ENCODE peak calls at places on chromosome 17, in eight cellular contexts. One of them, this sample, is unnamed.
A peak's percentile ranks its signal among the peaks of the same experiment; 100 is the strongest.

GRCh38 chr17:72119963-72120877 is 600 bp upstream of the SOX9 start:
- DNase-seq in A673: peak; percentile 83
- DNase-seq in epithelial cell of esophagus: peak; percentile 84
- DNase-seq in psoas muscle: peak; percentile 33
- DNase-seq in tibial artery: peak; percentile 70
- DNase-seq in adrenal gland: peak; percentile 62
- DNase-seq in choroid plexus epithelial cell: peak; percentile 83
- DNase-seq in dorsolateral prefrontal cortex: peak; percentile 65
- DNase-seq in this sample: no peak

GRCh38 chr17:56779898-56780777 is 53.6 kb downstream of the C17orf67 start:
- DNase-seq in A673: peak; percentile 76
- DNase-seq in epithelial cell of esophagus: peak; percentile 78
- DNase-seq in psoas muscle: peak; percentile 75
- DNase-seq in tibial artery: peak; percentile 75
- DNase-seq in adrenal gland: peak; percentile 71
- DNase-seq in choroid plexus epithelial cell: peak; percentile 74
- DNase-seq in dorsolateral prefrontal cortex: peak; percentile 75
- DNase-seq in this sample: peak; percentile 89

GRCh38 chr17:77459018-77459755 is 318.4 kb downstream of the SEC14L1 start:
- DNase-seq in A673: no peak
- DNase-seq in epithelial cell of esophagus: no peak
- DNase-seq in psoas muscle: no peak
- DNase-seq in tibial artery: no peak
- DNase-seq in adrenal gland: no peak
- DNase-seq in choroid plexus epithelial cell: no peak
- DNase-seq in dorsolateral prefrontal cortex: no peak
- DNase-seq in this sample: peak; percentile 60

GRCh38 chr17:77311371-77311981 is 170.7 kb downstream of the SEC14L1 start:
- DNase-seq in A673: no peak
- DNase-seq in epithelial cell of esophagus: no peak
- DNase-seq in psoas muscle: no peak
- DNase-seq in tibial artery: no peak
- DNase-seq in adrenal gland: no peak
- DNase-seq in choroid plexus epithelial cell: no peak
- DNase-seq in dorsolateral prefrontal cortex: no peak
- DNase-seq in this sample: no peak

GRCh38 chr17:38658741-38659345 is 15.9 kb downstream of the EPOP start:
- DNase-seq in A673: no peak
- DNase-seq in epithelial cell of esophagus: no peak
- DNase-seq in psoas muscle: peak; percentile 26
- DNase-seq in tibial artery: peak; percentile 54
- DNase-seq in adrenal gland: no peak
- DNase-seq in choroid plexus epithelial cell: no peak
- DNase-seq in dorsolateral prefrontal cortex: peak; percentile 72
- DNase-seq in this sample: peak; percentile 34

GRCh38 chr17:37088913-37089312 is 140.2 kb downstream of the AATF start:
- DNase-seq in A673: no peak
- DNase-seq in epithelial cell of esophagus: no peak
- DNase-seq in psoas muscle: no peak
- DNase-seq in tibial artery: no peak
- DNase-seq in adrenal gland: no peak
- DNase-seq in choroid plexus epithelial cell: no peak
- DNase-seq in dorsolateral prefrontal cortex: no peak
- DNase-seq in this sample: no peak

GRCh38 chr17:36034127-36034526 is 16.4 kb upstream of the CCL23 start:
- DNase-seq in A673: no peak
- DNase-seq in epithelial cell of esophagus: no peak
- DNase-seq in psoas muscle: no peak
- DNase-seq in tibial artery: no peak
- DNase-seq in adrenal gland: no peak
- DNase-seq in choroid plexus epithelial cell: no peak
- DNase-seq in dorsolateral prefrontal cortex: no peak
- DNase-seq in this sample: no peak

GRCh38 chr17:1036171-1036844 is 39.4 kb downstream of the TIMM22 start:
- DNase-seq in A673: no peak
- DNase-seq in epithelial cell of esophagus: no peak
- DNase-seq in psoas muscle: no peak
- DNase-seq in tibial artery: no peak
- DNase-seq in adrenal gland: no peak
- DNase-seq in choroid plexus epithelial cell: no peak
- DNase-seq in dorsolateral prefrontal cortex: no peak
- DNase-seq in this sample: no peak

GRCh38 chr17:52938623-52939230 is 780.2 kb upstream of the CA10 start:
- DNase-seq in A673: no peak
- DNase-seq in epithelial cell of esophagus: no peak
- DNase-seq in psoas muscle: no peak
- DNase-seq in tibial artery: no peak
- DNase-seq in adrenal gland: no peak
- DNase-seq in choroid plexus epithelial cell: no peak
- DNase-seq in dorsolateral prefrontal cortex: no peak
- DNase-seq in this sample: no peak
- TF ChIP-seq CTCF in A673: no peak
- TF ChIP-seq CTCF in epithelial cell of esophagus: no peak
- TF ChIP-seq CTCF in psoas muscle: no peak
- TF ChIP-seq CTCF in tibial artery: no peak
- TF ChIP-seq CTCF in adrenal gland: no peak
- TF ChIP-seq CTCF in choroid plexus epithelial cell: no peak
- TF ChIP-seq CTCF in dorsolateral prefrontal cortex: no peak
- TF ChIP-seq CTCF in this sample: no peak

GRCh38 chr17:2123467-2124251 is 68.8 kb downstream of the HIC1 start:
- DNase-seq in A673: no peak
- DNase-seq in epithelial cell of esophagus: peak; percentile 20
- DNase-seq in psoas muscle: no peak
- DNase-seq in tibial artery: no peak
- DNase-seq in adrenal gland: peak; percentile 42
- DNase-seq in choroid plexus epithelial cell: peak; percentile 47
- DNase-seq in dorsolateral prefrontal cortex: no peak
- DNase-seq in this sample: no peak

GRCh38 chr17:2120550-2121335 is 65.8 kb downstream of the HIC1 start:
- DNase-seq in A673: no peak
- DNase-seq in epithelial cell of esophagus: peak; percentile 16
- DNase-seq in psoas muscle: no peak
- DNase-seq in tibial artery: no peak
- DNase-seq in adrenal gland: no peak
- DNase-seq in choroid plexus epithelial cell: peak; percentile 39
- DNase-seq in dorsolateral prefrontal cortex: no peak
- DNase-seq in this sample: no peak

GRCh38 chr17:2125013-2125535 is 70.2 kb downstream of the HIC1 start:
- DNase-seq in A673: no peak
- DNase-seq in epithelial cell of esophagus: no peak
- DNase-seq in psoas muscle: no peak
- DNase-seq in tibial artery: no peak
- DNase-seq in adrenal gland: no peak
- DNase-seq in choroid plexus epithelial cell: peak; percentile 83
- DNase-seq in dorsolateral prefrontal cortex: no peak
- DNase-seq in this sample: no peak

GRCh38 chr17:2124391-2124790 is 69.5 kb downstream of the HIC1 start:
- DNase-seq in A673: no peak
- DNase-seq in epithelial cell of esophagus: no peak
- DNase-seq in psoas muscle: no peak
- DNase-seq in tibial artery: no peak
- DNase-seq in adrenal gland: no peak
- DNase-seq in choroid plexus epithelial cell: peak; percentile 50
- DNase-seq in dorsolateral prefrontal cortex: no peak
- DNase-seq in this sample: no peak

DNA sequence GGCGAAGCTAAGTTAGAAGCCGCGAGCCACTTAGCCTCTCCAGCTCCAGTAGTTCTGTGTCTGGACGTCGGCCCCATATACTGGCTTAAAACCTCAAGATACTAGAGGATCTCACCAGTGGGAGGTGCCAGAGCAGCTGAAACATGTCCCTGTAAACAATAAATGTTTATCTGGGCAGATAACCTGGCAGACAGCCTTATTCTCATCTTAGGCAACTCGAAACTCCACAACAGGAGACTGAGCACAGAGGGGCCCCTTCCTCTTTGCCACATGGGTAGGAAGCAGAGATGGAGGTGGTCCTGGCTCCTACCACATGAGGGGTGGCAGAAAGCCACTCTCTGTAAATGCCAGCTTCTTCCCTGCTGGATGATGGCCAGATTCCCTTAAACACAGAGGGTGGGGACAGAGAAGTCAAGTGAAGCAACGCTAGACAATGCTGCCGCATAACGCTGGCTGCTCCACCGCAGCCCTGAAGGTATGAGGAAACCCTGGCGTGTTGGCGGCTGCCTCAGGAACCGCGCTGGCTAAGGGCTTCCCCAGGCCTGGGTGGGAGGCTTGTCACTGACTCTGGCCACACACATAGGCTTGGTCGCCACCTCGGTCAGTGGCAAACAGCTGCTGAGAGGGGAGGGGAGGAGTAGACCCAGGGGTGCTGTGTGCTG is 67.9 kb downstream of the HIC1 start:
- DNase-seq in A673: peak; percentile 66
- DNase-seq in epithelial cell of esophagus: peak; percentile 81
- DNase-seq in psoas muscle: peak; percentile 78
- DNase-seq in tibial artery: peak; percentile 70
- DNase-seq in adrenal gland: peak; percentile 68
- DNase-seq in choroid plexus epithelial cell: peak; percentile 94
- DNase-seq in dorsolateral prefrontal cortex: peak; percentile 11
- DNase-seq in this sample: no peak
- TF ChIP-seq CTCF in A673: peak; percentile 36
- TF ChIP-seq CTCF in epithelial cell of esophagus: peak; percentile 35
- TF ChIP-seq CTCF in psoas muscle: peak; percentile 17
- TF ChIP-seq CTCF in tibial artery: no peak
- TF ChIP-seq CTCF in adrenal gland: peak; percentile 22
- TF ChIP-seq CTCF in choroid plexus epithelial cell: peak; percentile 48
- TF ChIP-seq CTCF in dorsolateral prefrontal cortex: peak; percentile 36
- TF ChIP-seq CTCF in this sample: no peak

GRCh38 chr17:18139949-18140348 is 31.4 kb downstream of the MYO15A start:
- DNase-seq in A673: no peak
- DNase-seq in epithelial cell of esophagus: no peak
- DNase-seq in psoas muscle: no peak
- DNase-seq in tibial artery: no peak
- DNase-seq in adrenal gland: no peak
- DNase-seq in choroid plexus epithelial cell: peak; percentile 28
- DNase-seq in dorsolateral prefrontal cortex: no peak
- DNase-seq in this sample: no peak
- TF ChIP-seq CTCF in A673: no peak
- TF ChIP-seq CTCF in epithelial cell of esophagus: no peak
- TF ChIP-seq CTCF in psoas muscle: no peak
- TF ChIP-seq CTCF in tibial artery: no peak
- TF ChIP-seq CTCF in adrenal gland: no peak
- TF ChIP-seq CTCF in choroid plexus epithelial cell: peak; percentile 59
- TF ChIP-seq CTCF in dorsolateral prefrontal cortex: no peak
- TF ChIP-seq CTCF in this sample: no peak

GRCh38 chr17:64634217-64634616 is 27.9 kb downstream of the SMURF2 start:
- DNase-seq in A673: no peak
- DNase-seq in epithelial cell of esophagus: no peak
- DNase-seq in psoas muscle: no peak
- DNase-seq in tibial artery: no peak
- DNase-seq in adrenal gland: no peak
- DNase-seq in choroid plexus epithelial cell: no peak
- DNase-seq in dorsolateral prefrontal cortex: no peak
- DNase-seq in this sample: no peak

GRCh38 chr17:64635647-64636305 is 26.3 kb downstream of the SMURF2 start:
- DNase-seq in A673: no peak
- DNase-seq in epithelial cell of esophagus: peak; percentile 40
- DNase-seq in psoas muscle: no peak
- DNase-seq in tibial artery: no peak
- DNase-seq in adrenal gland: no peak
- DNase-seq in choroid plexus epithelial cell: peak; percentile 85
- DNase-seq in dorsolateral prefrontal cortex: no peak
- DNase-seq in this sample: peak; percentile 45

GRCh38 chr17:64641499-64641898 is 20.6 kb downstream of the SMURF2 start:
- DNase-seq in A673: peak; percentile 24
- DNase-seq in epithelial cell of esophagus: peak; percentile 42
- DNase-seq in psoas muscle: no peak
- DNase-seq in tibial artery: no peak
- DNase-seq in adrenal gland: peak; percentile 61
- DNase-seq in choroid plexus epithelial cell: peak; percentile 86
- DNase-seq in dorsolateral prefrontal cortex: no peak
- DNase-seq in this sample: peak; percentile 33

GRCh38 chr17:64638552-64639198 is 23.4 kb downstream of the SMURF2 start:
- DNase-seq in A673: no peak
- DNase-seq in epithelial cell of esophagus: no peak
- DNase-seq in psoas muscle: no peak
- DNase-seq in tibial artery: no peak
- DNase-seq in adrenal gland: no peak
- DNase-seq in choroid plexus epithelial cell: peak; percentile 48
- DNase-seq in dorsolateral prefrontal cortex: no peak
- DNase-seq in this sample: no peak
- TF ChIP-seq CTCF in A673: no peak
- TF ChIP-seq CTCF in epithelial cell of esophagus: no peak
- TF ChIP-seq CTCF in psoas muscle: no peak
- TF ChIP-seq CTCF in tibial artery: no peak
- TF ChIP-seq CTCF in adrenal gland: no peak
- TF ChIP-seq CTCF in choroid plexus epithelial cell: no peak
- TF ChIP-seq CTCF in dorsolateral prefrontal cortex: no peak
- TF ChIP-seq CTCF in this sample: no peak

GRCh38 chr17:40318835-40319332 is 9.9 kb downstream of the RARA start:
- DNase-seq in A673: no peak
- DNase-seq in epithelial cell of esophagus: no peak
- DNase-seq in psoas muscle: no peak
- DNase-seq in tibial artery: peak; percentile 68
- DNase-seq in adrenal gland: peak; percentile 29
- DNase-seq in choroid plexus epithelial cell: no peak
- DNase-seq in dorsolateral prefrontal cortex: no peak
- DNase-seq in this sample: peak; percentile 43
- TF ChIP-seq CTCF in A673: no peak
- TF ChIP-seq CTCF in epithelial cell of esophagus: no peak
- TF ChIP-seq CTCF in psoas muscle: no peak
- TF ChIP-seq CTCF in tibial artery: no peak
- TF ChIP-seq CTCF in adrenal gland: no peak
- TF ChIP-seq CTCF in choroid plexus epithelial cell: peak; percentile 40
- TF ChIP-seq CTCF in dorsolateral prefrontal cortex: no peak
- TF ChIP-seq CTCF in this sample: no peak

GRCh38 chr17:16439867-16440351 is 24.5 kb downstream of the TRPV2 start:
- DNase-seq in A673: no peak
- DNase-seq in epithelial cell of esophagus: peak; percentile 48
- DNase-seq in psoas muscle: no peak
- DNase-seq in tibial artery: no peak
- DNase-seq in adrenal gland: no peak
- DNase-seq in choroid plexus epithelial cell: peak; percentile 48
- DNase-seq in dorsolateral prefrontal cortex: no peak
- DNase-seq in this sample: no peak

GRCh38 chr17:16439303-16439791 is 24.0 kb downstream of the TRPV2 start:
- DNase-seq in A673: no peak
- DNase-seq in epithelial cell of esophagus: no peak
- DNase-seq in psoas muscle: no peak
- DNase-seq in tibial artery: no peak
- DNase-seq in adrenal gland: no peak
- DNase-seq in choroid plexus epithelial cell: peak; percentile 47
- DNase-seq in dorsolateral prefrontal cortex: no peak
- DNase-seq in this sample: no peak

GRCh38 chr17:16438173-16438556 is 22.8 kb downstream of the TRPV2 start:
- DNase-seq in A673: no peak
- DNase-seq in epithelial cell of esophagus: no peak
- DNase-seq in psoas muscle: no peak
- DNase-seq in tibial artery: no peak
- DNase-seq in adrenal gland: no peak
- DNase-seq in choroid plexus epithelial cell: no peak
- DNase-seq in dorsolateral prefrontal cortex: no peak
- DNase-seq in this sample: no peak

GRCh38 chr17:16437083-16437482 is 21.7 kb downstream of the TRPV2 start:
- DNase-seq in A673: no peak
- DNase-seq in epithelial cell of esophagus: no peak
- DNase-seq in psoas muscle: no peak
- DNase-seq in tibial artery: no peak
- DNase-seq in adrenal gland: no peak
- DNase-seq in choroid plexus epithelial cell: no peak
- DNase-seq in dorsolateral prefrontal cortex: no peak
- DNase-seq in this sample: no peak

GRCh38 chr17:16438557-16439302 is 23.4 kb downstream of the TRPV2 start:
- DNase-seq in A673: peak; percentile 100
- DNase-seq in epithelial cell of esophagus: peak; percentile 100
- DNase-seq in psoas muscle: peak; percentile 94
- DNase-seq in tibial artery: peak; percentile 98
- DNase-seq in adrenal gland: peak; percentile 98
- DNase-seq in choroid plexus epithelial cell: peak; percentile 100
- DNase-seq in dorsolateral prefrontal cortex: peak; percentile 91
- DNase-seq in this sample: peak; percentile 97
- TF ChIP-seq CTCF in A673: no peak
- TF ChIP-seq CTCF in epithelial cell of esophagus: no peak
- TF ChIP-seq CTCF in psoas muscle: no peak
- TF ChIP-seq CTCF in tibial artery: no peak
- TF ChIP-seq CTCF in adrenal gland: no peak
- TF ChIP-seq CTCF in choroid plexus epithelial cell: peak; percentile 2
- TF ChIP-seq CTCF in dorsolateral prefrontal cortex: no peak
- TF ChIP-seq CTCF in this sample: no peak